ENCODE peak calls at places on chromosomes 2 and 18, in eight cellular contexts. One of them, this sample, is unnamed.

GRCh38 chr2:125679903-125680302 is 976.1 kb upstream of the GYPC start:
- DNase-seq in GM23338: no peak
- DNase-seq in CD8-positive, alpha-beta T cell: no peak
- DNase-seq in stimulated activated CD8-positive, alpha-beta memory T cell treated with anti-CD3 and anti-CD28 coated beads, Interleukin-4, amount 100 ng/mL, for 24 hours: no peak
- DNase-seq in nephron progenitor cell: no peak
- DNase-seq in GM04504: no peak
- DNase-seq in mammary epithelial cell: no peak
- DNase-seq in upper lobe of right lung: no peak
- DNase-seq in this sample: no peak

GRCh38 chr2:71606244-71606643 is 152.9 kb downstream of the DYSF start:
- DNase-seq in nephron progenitor cell: no peak
- DNase-seq in CD8-positive, alpha-beta T cell: no peak
- DNase-seq in stimulated activated CD8-positive, alpha-beta memory T cell treated with anti-CD3 and anti-CD28 coated beads, Interleukin-4, amount 100 ng/mL, for 24 hours: no peak
- DNase-seq in mammary epithelial cell: no peak
- DNase-seq in upper lobe of right lung: no peak
- DNase-seq in GM23338: no peak
- DNase-seq in GM04504: no peak
- DNase-seq in this sample: no peak

GRCh38 chr18:31977270-31977872 is 34.4 kb upstream of the TRAPPC8 start:
- DNase-seq in nephron progenitor cell: peak
- DNase-seq in CD8-positive, alpha-beta T cell: no peak
- DNase-seq in GM04504: peak
- DNase-seq in mammary epithelial cell: peak
- DNase-seq in upper lobe of right lung: no peak
- DNase-seq in GM23338: peak
- DNase-seq in stimulated activated CD8-positive, alpha-beta memory T cell treated with anti-CD3 and anti-CD28 coated beads, Interleukin-4, amount 100 ng/mL, for 24 hours: no peak
- DNase-seq in this sample: peak

GRCh38 chr18:74196220-74197119 is 48.1 kb downstream of the TIMM21 start:
- DNase-seq in CD8-positive, alpha-beta T cell: peak
- DNase-seq in GM23338: peak
- DNase-seq in upper lobe of right lung: no peak
- DNase-seq in GM04504: peak
- DNase-seq in stimulated activated CD8-positive, alpha-beta memory T cell treated with anti-CD3 and anti-CD28 coated beads, Interleukin-4, amount 100 ng/mL, for 24 hours: peak
- DNase-seq in mammary epithelial cell: peak
- DNase-seq in nephron progenitor cell: peak
- DNase-seq in this sample: peak

GRCh38 chr2:71700880-71701397 is 247.6 kb downstream of the DYSF start:
- DNase-seq in nephron progenitor cell: no peak
- DNase-seq in CD8-positive, alpha-beta T cell: no peak
- DNase-seq in stimulated activated CD8-positive, alpha-beta memory T cell treated with anti-CD3 and anti-CD28 coated beads, Interleukin-4, amount 100 ng/mL, for 24 hours: no peak
- DNase-seq in mammary epithelial cell: no peak
- DNase-seq in GM23338: no peak
- DNase-seq in upper lobe of right lung: peak
- DNase-seq in GM04504: no peak
- DNase-seq in this sample: no peak

GRCh38 chr2:32780961-32781360 is 153.1 kb downstream of the TTC27 start:
- DNase-seq in GM23338: no peak
- DNase-seq in CD8-positive, alpha-beta T cell: no peak
- DNase-seq in upper lobe of right lung: no peak
- DNase-seq in nephron progenitor cell: no peak
- DNase-seq in GM04504: no peak
- DNase-seq in mammary epithelial cell: no peak
- DNase-seq in stimulated activated CD8-positive, alpha-beta memory T cell treated with anti-CD3 and anti-CD28 coated beads, Interleukin-4, amount 100 ng/mL, for 24 hours: no peak
- DNase-seq in this sample: no peak

GRCh38 chr2:232633413-232634318 is at the start of gene EFHD1:
- DNase-seq in upper lobe of right lung: peak
- DNase-seq in CD8-positive, alpha-beta T cell: peak
- DNase-seq in mammary epithelial cell: peak
- DNase-seq in nephron progenitor cell: peak
- DNase-seq in GM04504: no peak
- DNase-seq in stimulated activated CD8-positive, alpha-beta memory T cell treated with anti-CD3 and anti-CD28 coated beads, Interleukin-4, amount 100 ng/mL, for 24 hours: peak
- DNase-seq in GM23338: peak
- DNase-seq in this sample: peak

GRCh38 chr18:63844254-63844653 is 43.3 kb upstream of the SERPINB2 start:
- DNase-seq in GM04504: peak
- DNase-seq in CD8-positive, alpha-beta T cell: no peak
- DNase-seq in upper lobe of right lung: no peak
- DNase-seq in nephron progenitor cell: no peak
- DNase-seq in stimulated activated CD8-positive, alpha-beta memory T cell treated with anti-CD3 and anti-CD28 coated beads, Interleukin-4, amount 100 ng/mL, for 24 hours: no peak
- DNase-seq in GM23338: peak
- DNase-seq in mammary epithelial cell: peak
- DNase-seq in this sample: no peak

GRCh38 chr18:34771958-34772357 is 61.9 kb downstream of the DTNA start:
- DNase-seq in upper lobe of right lung: no peak
- DNase-seq in GM23338: no peak
- DNase-seq in GM04504: no peak
- DNase-seq in stimulated activated CD8-positive, alpha-beta memory T cell treated with anti-CD3 and anti-CD28 coated beads, Interleukin-4, amount 100 ng/mL, for 24 hours: no peak
- DNase-seq in mammary epithelial cell: no peak
- DNase-seq in nephron progenitor cell: no peak
- DNase-seq in CD8-positive, alpha-beta T cell: no peak
- DNase-seq in this sample: no peak

This sample was measured in effector CD4-positive, alpha-beta T cell.